ENCODE peak calls at places on chromosomes 3 and 15, in eight cellular contexts. R is neuronal stem cell, U is SK-N-SH, Q is A172, O is nucleus accumbens, N is H54, K is left ventricle myocardium superior, V is psoas muscle. G is an unnamed sample.
A peak's percentile ranks its signal among the peaks of the same experiment; 100 is the strongest.

GRCh38 chr3:15769256-15769915 is 28.4 kb downstream of the ANKRD28 start:
- DNase-seq in K (no peak), U (no peak), R (no peak), V (no peak), O (no peak), Q (no peak), N (no peak), G (no peak)

GRCh38 chr3:11391172-11391879 is 119.1 kb downstream of the ATG7 start:
- DNase-seq in K (no peak), U (no peak), V (no peak), R (no peak), Q (peak; percentile 5), N (no peak), O (no peak), G (no peak)

GRCh38 chr15:98401029-98401428 is 247.3 kb upstream of the IGF1R start:
- DNase-seq in Q (no peak), O (no peak), R (no peak), K (peak; percentile 48), V (peak; percentile 77), N (no peak), U (no peak), G (no peak)

GRCh38 chr3:157529751-157530150 is 26.5 kb upstream of the VEPH1 start:
- DNase-seq in K (no peak), O (no peak), N (no peak), V (no peak), R (no peak), U (no peak), Q (no peak), G (no peak)

GRCh38 chr3:13624021-13624420 is 75.1 kb downstream of the FBLN2 start:
- DNase-seq in Q (no peak), U (no peak), K (no peak), O (no peak), V (no peak), R (no peak), N (no peak), G (no peak)

GRCh38 chr15:87045741-87046140 is 966.1 kb downstream of the AGBL1 start:
- DNase-seq in K (no peak), V (no peak), Q (peak; percentile 49), U (no peak), R (no peak), N (no peak), O (no peak), G (no peak)

GRCh38 chr3:149388714-149389417 is 11.4 kb upstream of the TM4SF1 start:
- DNase-seq in K (no peak), U (no peak), N (no peak), O (no peak), Q (no peak), R (no peak), V (no peak), G (no peak)

GRCh38 chr3:152853196-152853595 is 18.3 kb downstream of the P2RY1 start:
- DNase-seq in N (no peak), V (no peak), U (no peak), R (no peak), K (no peak), Q (peak; percentile 13), O (no peak), G (no peak)

GRCh38 chr3:129112308-129113052 is 9.1 kb downstream of the RAB43 start:
- DNase-seq in K (no peak), V (no peak), U (no peak), O (no peak), N (no peak), Q (no peak), R (no peak), G (no peak)

GRCh38 chr15:99148851-99149276 is 44.0 kb downstream of the SYNM start:
- DNase-seq in V (no peak), N (no peak), Q (no peak), K (peak; percentile 58), U (no peak), R (no peak), O (no peak), G (no peak)

GRCh38 chr3:120143676-120144075 is 49.4 kb upstream of the GSK3B start:
- DNase-seq in U (no peak), Q (no peak), K (no peak), V (no peak), N (no peak), O (no peak), R (no peak), G (no peak)

GRCh38 chr3:64399205-64399800 is 174.0 kb upstream of the PRICKLE2 start:
- DNase-seq in O (no peak), U (peak; percentile 58), K (no peak), V (no peak), R (peak; percentile 51), N (peak; percentile 36), Q (peak; percentile 48), G (no peak)

GRCh38 chr3:119700269-119700919 is 2.4 kb upstream of the CFAP91 start:
- DNase-seq in O (no peak), R (no peak), U (no peak), V (no peak), N (no peak), Q (peak; percentile 87), K (no peak), G (no peak)

GRCh38 chr3:64437126-64437525 is 211.9 kb upstream of the PRICKLE2 start:
- DNase-seq in V (no peak), Q (no peak), O (no peak), U (no peak), K (no peak), R (no peak), N (no peak), G (no peak)

GRCh38 chr3:67876261-67876660 is 221.8 kb upstream of the SUCLG2 start:
- DNase-seq in K (no peak), N (no peak), V (no peak), R (no peak), Q (peak; percentile 26), U (no peak), O (no peak), G (no peak)

GRCh38 chr3:187292631-187293513 is 1.3 kb upstream of the MASP1 start:
- DNase-seq in U (no peak), N (no peak), Q (no peak), K (peak; percentile 34), V (no peak), O (no peak), R (no peak), G (no peak)

GRCh38 chr3:32220006-32220405 is 18.5 kb upstream of the CMTM8 start:
- DNase-seq in Q (no peak), K (no peak), V (no peak), N (no peak), U (no peak), O (no peak), R (no peak), G (no peak)

GRCh38 chr3:33886015-33886414 is 87.6 kb downstream of the PDCD6IP start:
- DNase-seq in K (no peak), R (no peak), U (no peak), Q (peak; percentile 7), N (no peak), V (no peak), O (no peak), G (no peak)

GRCh38 chr3:147616998-147617619 is 207.9 kb downstream of the ZIC1 start:
- DNase-seq in V (no peak), Q (peak; percentile 23), R (no peak), U (peak; percentile 4), N (no peak), K (no peak), O (no peak), G (no peak)

GRCh38 chr15:65165875-65166274 is 19.3 kb downstream of the CLPX start:
- DNase-seq in Q (no peak), K (no peak), O (no peak), N (no peak), U (no peak), V (no peak), R (no peak), G (no peak)

GRCh38 chr15:35499723-35500122 is 46.2 kb downstream of the DPH6 start:
- DNase-seq in O (no peak), R (no peak), U (no peak), V (no peak), N (no peak), K (no peak), Q (no peak), G (no peak)

GRCh38 chr3:468172-468571 is 271.6 kb downstream of the CHL1 start:
- DNase-seq in R (no peak), V (no peak), U (no peak), N (no peak), K (no peak), O (no peak), Q (no peak), G (no peak)

GRCh38 chr3:66021731-66022131 is 17.0 kb downstream of the MAGI1 start:
- DNase-seq in K (no peak), R (no peak), N (peak; percentile 59), O (no peak), U (no peak), Q (peak; percentile 67), V (no peak), G (no peak)

GRCh38 chr15:100131321-100132224 is 210.2 kb downstream of the ADAMTS17 start:
- DNase-seq in N (no peak), O (no peak), K (peak; percentile 68), Q (no peak), U (no peak), R (no peak), V (no peak), G (peak; percentile 18)

GRCh38 chr15:77889009-77889806 is 188.3 kb downstream of the TBC1D2B start:
- DNase-seq in V (peak; percentile 39), R (no peak), N (no peak), O (no peak), U (no peak), Q (no peak), K (peak; percentile 37), G (no peak)

GRCh38 chr3:97821413-97821809 is 400 bp upstream of the CRYBG3 start:
- DNase-seq in V (peak; percentile 65), Q (peak; percentile 41), O (no peak), K (no peak), R (no peak), U (peak; percentile 45), N (no peak), G (no peak)